ENCODE peak calls at places on chromosome 13, in four cellular contexts. I, O, F and L are unnamed samples.

GRCh38 chr13:105573134-105573533 is 962.3 kb downstream of the EFNB2 start:
- DNase-seq in F (no peak), I (no peak), O (no peak), L (no peak)

GRCh38 chr13:67632590-67632989 is 402.5 kb upstream of the PCDH9 start:
- DNase-seq in I (no peak), F (no peak), O (no peak), L (no peak)

GRCh38 chr13:41075034-41075433 is 13.7 kb downstream of the WBP4 start:
- DNase-seq in I (no peak), F (peak), O (peak), L (no peak)

GRCh38 chr13:85853161-85853894 is 54.1 kb upstream of the SLITRK6 start:
- DNase-seq in F (no peak), O (no peak), I (no peak), L (no peak)

GRCh38 chr13:73718248-73718647 is 416.0 kb downstream of the KLF12 start:
- DNase-seq in O (no peak), F (no peak), I (no peak), L (no peak)

GRCh38 chr13:25378528-25378927 is 6.8 kb downstream of the ATP8A2 start:
- DNase-seq in O (no peak), F (no peak), I (no peak), L (no peak)

GRCh38 chr13:101739382-101740178 is 287.1 kb downstream of the ITGBL1 start:
- DNase-seq in O (no peak), I (no peak), F (no peak), L (peak)

GRCh38 chr13:107342747-107343146 is 774.8 kb upstream of the ARGLU1 start:
- DNase-seq in I (no peak), F (no peak), O (no peak), L (no peak)

GRCh38 chr13:32278456-32278855 is 36.7 kb downstream of the ZAR1L start:
- DNase-seq in I (no peak), F (no peak), O (no peak), L (no peak)

GRCh38 chr13:74047925-74048324 is 86.3 kb downstream of the KLF12 start:
- DNase-seq in O (no peak), F (no peak), I (no peak), L (no peak)

GRCh38 chr13:24293761-24294160 is 15.6 kb upstream of the C1QTNF9 start:
- DNase-seq in I (no peak), O (peak), F (no peak), L (no peak)

GRCh38 chr13:75864718-75865117 is 228.6 kb downstream of the LMO7 start:
- DNase-seq in I (no peak), F (no peak), O (no peak), L (no peak)

GRCh38 chr13:101217086-101217485 is 199.2 kb downstream of the NALCN start:
- DNase-seq in I (no peak), O (no peak), F (no peak), L (no peak)

GRCh38 chr13:42883771-42884170 is 102.4 kb downstream of the FAM216B start:
- DNase-seq in I (peak), F (no peak), O (peak), L (no peak)

GRCh38 chr13:52454459-52454824 is 836 bp upstream of the CKAP2 start:
- DNase-seq in F (no peak), I (no peak), O (peak), L (peak)

DNA sequence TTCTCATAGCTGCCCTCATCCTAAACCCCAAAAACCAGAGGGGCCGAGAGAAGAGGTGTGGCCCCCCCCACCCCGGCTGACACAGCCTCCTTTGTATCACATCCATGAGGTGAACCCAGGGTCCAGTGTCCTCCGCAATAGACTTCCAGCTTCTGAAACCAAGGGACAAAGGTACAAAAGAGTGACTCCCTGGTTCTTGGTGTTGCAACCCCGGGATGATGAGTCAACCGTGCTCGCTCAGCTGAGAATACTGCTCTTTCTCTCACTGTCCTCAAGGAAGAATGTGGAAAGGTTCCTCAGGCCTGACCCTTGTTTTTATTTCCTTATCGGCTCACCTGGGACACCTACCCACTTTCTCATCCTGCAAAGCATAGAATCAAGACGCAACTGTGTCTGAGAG is 5.5 kb downstream of the SLC15A1 start:
- DNase-seq in O (no peak), F (no peak), I (no peak), L (no peak)
- TF ChIP-seq NRF1 in O (no peak), F (no peak), I (no peak), L (no peak)

GRCh38 chr13:80374453-80374852 is 33.5 kb upstream of the SPRY2 start:
- DNase-seq in I (no peak), F (no peak), O (no peak), L (no peak)

GRCh38 chr13:80376554-80376953 is 35.6 kb upstream of the SPRY2 start:
- DNase-seq in I (no peak), F (no peak), O (no peak), L (no peak)

GRCh38 chr13:80367473-80367872 is 26.5 kb upstream of the SPRY2 start:
- DNase-seq in F (no peak), O (no peak), I (no peak), L (no peak)

DNA sequence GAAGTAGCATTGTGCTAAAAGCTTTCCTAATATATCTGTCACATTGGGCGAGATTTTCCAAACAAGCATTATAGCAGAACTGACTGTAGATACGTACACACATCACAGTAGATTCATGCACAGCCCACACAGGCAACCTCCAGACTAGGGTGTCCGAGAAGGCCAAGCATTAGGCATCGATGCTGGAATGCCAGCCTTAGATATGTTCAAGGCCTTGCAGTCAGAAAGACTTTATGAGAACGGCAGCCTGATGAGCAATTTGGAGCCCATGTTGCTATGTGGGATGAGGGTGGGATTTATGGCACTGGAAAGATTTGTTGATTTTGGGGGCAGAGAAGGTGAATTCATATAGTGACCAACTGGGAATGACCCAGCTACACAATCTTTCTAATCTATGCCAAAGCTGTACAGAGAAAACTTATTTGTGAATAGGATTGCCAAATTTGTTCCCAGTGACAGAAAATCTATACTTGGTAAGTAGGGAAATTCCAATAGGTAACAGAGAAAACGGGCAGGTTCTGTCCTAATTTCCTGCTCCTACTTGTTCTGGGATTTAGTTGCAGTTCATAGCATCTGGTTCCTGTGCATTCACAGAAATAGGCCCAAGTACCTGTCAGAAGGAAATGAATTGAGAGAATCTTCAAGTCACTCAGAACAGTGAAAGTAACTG is 31.0 kb upstream of the SPRY2 start:
- DNase-seq in F (no peak), O (no peak), I (no peak), L (no peak)
- TF ChIP-seq NRF1 in F (no peak), O (no peak), I (no peak), L (no peak)

GRCh38 chr13:94369862-94370491 is 109.5 kb downstream of the DCT start:
- DNase-seq in I (no peak), F (no peak), O (no peak), L (no peak)
- TF ChIP-seq NRF1 in I (no peak), F (no peak), O (no peak), L (no peak)

GRCh38 chr13:92769064-92769463 is 457.5 kb upstream of the GPC6 start:
- DNase-seq in I (no peak), O (no peak), F (no peak), L (no peak)
- TF ChIP-seq NRF1 in I (no peak), O (no peak), F (no peak), L (no peak)

GRCh38 chr13:112638157-112638750 is 50.3 kb upstream of the TUBGCP3 start:
- DNase-seq in O (no peak), F (no peak), I (no peak), L (no peak)
- TF ChIP-seq NRF1 in O (no peak), F (no peak), I (no peak), L (no peak)

DNA sequence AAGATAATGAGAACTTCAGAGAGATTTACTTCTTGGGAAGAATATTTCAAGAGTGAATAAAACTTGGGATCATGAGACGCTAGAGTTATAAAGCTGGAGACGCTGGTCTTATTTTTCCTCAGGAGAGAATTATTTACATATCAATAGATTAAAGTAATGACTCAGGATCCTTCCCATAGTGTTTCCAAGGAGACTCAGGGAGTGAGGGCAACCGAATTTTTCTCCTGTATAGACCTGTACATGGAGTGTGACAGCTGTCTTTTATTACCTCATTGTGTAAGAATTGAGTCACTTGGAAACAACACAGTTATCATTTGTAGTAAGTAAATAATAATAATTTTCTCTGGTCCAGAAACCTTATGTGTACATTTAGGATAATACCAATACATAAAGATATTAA is 1905.5 kb downstream of the OLFM4 start:
- DNase-seq in O (no peak), F (no peak), I (no peak), L (no peak)
- TF ChIP-seq NRF1 in O (no peak), F (no peak), I (no peak), L (no peak)

DNA sequence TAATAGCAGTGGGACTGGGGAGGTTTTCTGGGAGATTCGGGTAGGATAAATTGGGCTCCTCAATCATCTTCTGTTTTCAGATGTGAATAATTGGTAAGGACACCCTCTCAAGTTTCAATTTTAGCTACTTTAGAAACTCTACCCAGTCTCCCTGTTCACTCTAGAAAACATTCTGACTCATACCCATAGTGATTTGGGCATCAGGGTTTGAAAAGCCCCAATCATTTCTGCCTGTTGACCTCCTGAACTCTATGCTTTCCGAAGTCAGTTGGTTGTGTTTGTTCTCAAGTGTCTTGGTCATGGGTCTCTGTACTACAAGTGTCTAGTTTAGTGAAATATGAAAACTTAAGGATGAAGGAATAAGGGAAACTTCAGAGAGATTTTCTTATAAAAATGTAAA is 911.3 kb upstream of the GPC6 start:
- DNase-seq in F (no peak), O (no peak), I (no peak), L (peak)
- TF ChIP-seq NRF1 in F (no peak), O (no peak), I (no peak), L (no peak)

GRCh38 chr13:71210861-71211260 is 656.1 kb downstream of the DACH1 start:
- DNase-seq in F (no peak), O (no peak), I (no peak), L (no peak)
- TF ChIP-seq NRF1 in F (no peak), O (no peak), I (no peak), L (no peak)